ENCODE peak calls at places on chromosomes 5 and 9, in four cellular contexts. N is activated CD8-positive, alpha-beta memory T cell treated with anti-CD3 and anti-CD28 coated beads for 1 hour; V is HFF-Myc; Z is endothelial cell. M is an unnamed sample.

GRCh38 chr5:75089137-75089536 is 36.8 kb upstream of the GCNT4 start:
- DNase-seq in N (no peak), V (no peak), Z (no peak), M (no peak)

GRCh38 chr9:105510024-105510423 is 47.9 kb upstream of the FKTN start:
- DNase-seq in N (no peak), V (peak), Z (no peak), M (no peak)

GRCh38 chr5:178247481-178248456 is 15.2 kb upstream of the PHYKPL start:
- DNase-seq in N (no peak), V (no peak), Z (no peak), M (no peak)

GRCh38 chr9:8868632-8869031 is 1069.1 kb upstream of the DMAC1 start:
- DNase-seq in N (no peak), V (no peak), Z (no peak), M (no peak)

GRCh38 chr5:76851713-76852369 is 2.0 kb downstream of the S100Z start:
- DNase-seq in N (no peak), V (no peak), Z (no peak), M (no peak)

GRCh38 chr5:158976035-158976434 is 123.7 kb downstream of the EBF1 start:
- DNase-seq in N (no peak), V (peak), Z (no peak), M (no peak)

GRCh38 chr5:74934949-74935751 is 69.0 kb upstream of the FAM169A start:
- DNase-seq in N (no peak), V (no peak), Z (peak), M (no peak)

GRCh38 chr5:77305921-77306320 is 95.4 kb downstream of the PDE8B start:
- DNase-seq in N (no peak), V (no peak), Z (no peak), M (no peak)

GRCh38 chr5:148790545-148791333 is 35.7 kb upstream of the ADRB2 start:
- DNase-seq in N (no peak), V (no peak), Z (no peak), M (no peak)

GRCh38 chr9:23821400-23822181 is 4.4 kb downstream of the ELAVL2 start:
- DNase-seq in N (no peak), V (no peak), Z (peak), M (no peak)

GRCh38 chr5:6554812-6555211 is 78.0 kb downstream of the NSUN2 start:
- DNase-seq in N (no peak), V (no peak), Z (no peak), M (no peak)

GRCh38 chr9:116287721-116288120 is 134.1 kb downstream of the PAPPA start:
- DNase-seq in N (no peak), V (no peak), Z (no peak), M (no peak)

GRCh38 chr9:77392328-77392727 is 215.0 kb downstream of the VPS13A start:
- DNase-seq in N (no peak), V (no peak), Z (no peak), M (no peak)

GRCh38 chr5:15763754-15764153 is 263.8 kb downstream of the FBXL7 start:
- DNase-seq in N (no peak), V (no peak), Z (no peak), M (no peak)

GRCh38 chr5:41193462-41194166 is 19.7 kb downstream of the C6 start:
- DNase-seq in N (no peak), V (no peak), Z (no peak), M (peak)

GRCh38 chr9:4746278-4746677 is 5.3 kb upstream of the AK3 start:
- DNase-seq in N (no peak), V (no peak), Z (no peak), M (no peak)

GRCh38 chr9:97475079-97475478 is 26.4 kb upstream of the TMOD1 start:
- DNase-seq in N (no peak), V (peak), Z (no peak), M (no peak)

GRCh38 chr5:148541054-148541835 is 113.1 kb downstream of the HTR4 start:
- DNase-seq in N (no peak), V (no peak), Z (no peak), M (no peak)

GRCh38 chr5:5409151-5409810 is 13.2 kb upstream of the ICE1 start:
- DNase-seq in N (no peak), V (no peak), Z (no peak), M (no peak)

GRCh38 chr5:77893225-77893860 is 117.2 kb upstream of the TBCA start:
- DNase-seq in N (no peak), V (peak), Z (no peak), M (no peak)

GRCh38 chr5:139755892-139756671 is 39.5 kb upstream of the PSD2 start:
- DNase-seq in N (no peak), V (no peak), Z (no peak), M (no peak)

GRCh38 chr9:124477211-124478013 is 27.2 kb downstream of the ADGRD2 start:
- DNase-seq in N (no peak), V (no peak), Z (no peak), M (no peak)

GRCh38 chr5:141881886-141882285 is 3.7 kb upstream of the PCDH1 start:
- DNase-seq in N (no peak), V (no peak), Z (no peak), M (no peak)

GRCh38 chr9:110179734-110180133 is 28.2 kb downstream of the C9orf152 start:
- DNase-seq in N (no peak), V (peak), Z (no peak), M (no peak)

GRCh38 chr9:137321726-137322361 is 19.8 kb upstream of the NRARP start:
- DNase-seq in N (no peak), V (no peak), Z (no peak), M (no peak)

GRCh38 chr9:107635137-107635802 is 145.7 kb upstream of the KLF4 start:
- DNase-seq in N (no peak), V (no peak), Z (no peak), M (no peak)

GRCh38 chr5:74763504-74763903 is 3.4 kb downstream of the GFM2 start:
- DNase-seq in N (no peak), V (no peak), Z (no peak), M (no peak)

GRCh38 chr5:72392326-72392733 is 72.2 kb downstream of the PTCD2 start:
- DNase-seq in N (no peak), V (no peak), Z (no peak), M (no peak)

GRCh38 chr5:135724475-135725065 is 109.9 kb upstream of the SLC25A48 start:
- DNase-seq in N (no peak), V (no peak), Z (no peak), M (no peak)

GRCh38 chr9:120385606-120386389 is 194.2 kb downstream of the CDK5RAP2 start:
- DNase-seq in N (no peak), V (no peak), Z (no peak), M (no peak)

GRCh38 chr5:65835191-65835590 is 91.2 kb upstream of the ERBIN start:
- DNase-seq in N (no peak), V (no peak), Z (no peak), M (no peak)

GRCh38 chr5:999724-1000123 is 8.9 kb upstream of the NKD2 start:
- DNase-seq in N (no peak), V (no peak), Z (no peak), M (no peak)